ENCODE peak calls at places on chromosomes 11 and 22, in four cellular contexts. One of them, this sample, is unnamed.

GRCh38 chr11:90171359-90171758 is 36.9 kb downstream of the NAALAD2 start:
- DNase-seq in DMS153: no peak
- DNase-seq in activated naive CD4-positive, alpha-beta T cell treated with anti-CD3 and anti-CD28 coated beads, Interleukin-2, amount 10 ng/mL, durations not matched to agents 7 days and 5 days: no peak
- DNase-seq in globus pallidus: no peak
- DNase-seq in this sample: no peak

GRCh38 chr11:119343726-119344125 is 2.8 kb downstream of the MFRP start:
- DNase-seq in activated naive CD4-positive, alpha-beta T cell treated with anti-CD3 and anti-CD28 coated beads, Interleukin-2, amount 10 ng/mL, durations not matched to agents 7 days and 5 days: no peak
- DNase-seq in DMS153: no peak
- DNase-seq in globus pallidus: no peak
- DNase-seq in this sample: no peak

GRCh38 chr11:128506999-128507591 is 80.3 kb downstream of the ETS1 start:
- DNase-seq in globus pallidus: no peak
- DNase-seq in activated naive CD4-positive, alpha-beta T cell treated with anti-CD3 and anti-CD28 coated beads, Interleukin-2, amount 10 ng/mL, durations not matched to agents 7 days and 5 days: peak; percentile 51
- DNase-seq in DMS153: peak; percentile 62
- DNase-seq in this sample: peak; percentile 57

GRCh38 chr11:39784873-39785272 is 1674.6 kb downstream of the LRRC4C start:
- DNase-seq in activated naive CD4-positive, alpha-beta T cell treated with anti-CD3 and anti-CD28 coated beads, Interleukin-2, amount 10 ng/mL, durations not matched to agents 7 days and 5 days: no peak
- DNase-seq in globus pallidus: no peak
- DNase-seq in DMS153: no peak
- DNase-seq in this sample: no peak

GRCh38 chr11:12237381-12237784 is 127.0 kb downstream of the MICAL2 start:
- DNase-seq in globus pallidus: no peak
- DNase-seq in activated naive CD4-positive, alpha-beta T cell treated with anti-CD3 and anti-CD28 coated beads, Interleukin-2, amount 10 ng/mL, durations not matched to agents 7 days and 5 days: no peak
- DNase-seq in DMS153: no peak
- DNase-seq in this sample: no peak

GRCh38 chr22:37502342-37503182 is 16.4 kb upstream of the MFNG start:
- DNase-seq in DMS153: peak; percentile 42
- DNase-seq in activated naive CD4-positive, alpha-beta T cell treated with anti-CD3 and anti-CD28 coated beads, Interleukin-2, amount 10 ng/mL, durations not matched to agents 7 days and 5 days: no peak
- DNase-seq in globus pallidus: no peak
- DNase-seq in this sample: no peak

GRCh38 chr11:1852885-1853284 is at the start of gene LSP1:
- DNase-seq in globus pallidus: no peak
- DNase-seq in activated naive CD4-positive, alpha-beta T cell treated with anti-CD3 and anti-CD28 coated beads, Interleukin-2, amount 10 ng/mL, durations not matched to agents 7 days and 5 days: peak; percentile 93
- DNase-seq in DMS153: no peak
- DNase-seq in this sample: no peak

GRCh38 chr11:78038697-78039313 is 15.7 kb upstream of the KCTD14 start:
- DNase-seq in activated naive CD4-positive, alpha-beta T cell treated with anti-CD3 and anti-CD28 coated beads, Interleukin-2, amount 10 ng/mL, durations not matched to agents 7 days and 5 days: no peak
- DNase-seq in DMS153: no peak
- DNase-seq in globus pallidus: no peak
- DNase-seq in this sample: no peak

GRCh38 chr11:12223771-12224536 is 113.6 kb downstream of the MICAL2 start:
- DNase-seq in DMS153: no peak
- DNase-seq in globus pallidus: no peak
- DNase-seq in activated naive CD4-positive, alpha-beta T cell treated with anti-CD3 and anti-CD28 coated beads, Interleukin-2, amount 10 ng/mL, durations not matched to agents 7 days and 5 days: peak; percentile 26
- DNase-seq in this sample: no peak

GRCh38 chr11:46913484-46913883 is 4.9 kb downstream of the LRP4 start:
- DNase-seq in globus pallidus: no peak
- DNase-seq in activated naive CD4-positive, alpha-beta T cell treated with anti-CD3 and anti-CD28 coated beads, Interleukin-2, amount 10 ng/mL, durations not matched to agents 7 days and 5 days: no peak
- DNase-seq in DMS153: no peak
- DNase-seq in this sample: no peak

GRCh38 chr11:107882095-107882820 is 23.7 kb upstream of the SLC35F2 start:
- DNase-seq in DMS153: no peak
- DNase-seq in activated naive CD4-positive, alpha-beta T cell treated with anti-CD3 and anti-CD28 coated beads, Interleukin-2, amount 10 ng/mL, durations not matched to agents 7 days and 5 days: no peak
- DNase-seq in globus pallidus: no peak
- DNase-seq in this sample: no peak

This sample was measured in cerebellar cortex.